ENCODE peak calls at places on chromosomes 16 and 17, in nine cellular contexts. T, R, I, N, L, B, Z, W and Q are unnamed samples.

GRCh38 chr16:87318158-87318644 is 1.0 kb upstream of the C16orf95 start:
- DNase-seq in W (no peak), Z (no peak), B (no peak), I (no peak), R (peak; percentile 50), N (no peak), L (no peak), T (no peak), Q (no peak)

GRCh38 chr17:55495239-55495638 is 16.0 kb downstream of the SMIM36 start:
- DNase-seq in Z (no peak), T (no peak), N (no peak), L (no peak), I (no peak), R (no peak), W (no peak), B (no peak), Q (no peak)

GRCh38 chr17:82231562-82232321 is 2.9 kb downstream of the SLC16A3 start:
- DNase-seq in T (peak; percentile 57), R (peak; percentile 77), B (no peak), N (peak; percentile 91), W (no peak), I (no peak), L (peak; percentile 86), Z (peak; percentile 68), Q (no peak)

GRCh38 chr17:40122466-40122943 is 734 bp downstream of the MSL1 start:
- DNase-seq in L (peak; percentile 52), R (peak; percentile 83), B (no peak), Z (no peak), T (no peak), W (no peak), N (peak; percentile 68), I (no peak), Q (no peak)

GRCh38 chr17:19938736-19939135 is 38.9 kb downstream of the AKAP10 start:
- DNase-seq in T (no peak), L (no peak), I (no peak), B (no peak), Z (no peak), N (no peak), W (no peak), R (no peak), Q (no peak)

GRCh38 chr16:19680972-19681371 is 37.1 kb downstream of the KNOP1 start:
- DNase-seq in L (no peak), T (no peak), N (no peak), B (no peak), W (no peak), I (no peak), Z (no peak), R (no peak), Q (no peak)

GRCh38 chr16:72201387-72201786 is 29.4 kb upstream of the PMFBP1 start:
- DNase-seq in T (no peak), W (no peak), Z (no peak), I (no peak), N (no peak), R (no peak), B (no peak), L (no peak), Q (no peak)

GRCh38 chr17:29572691-29573557 is 4.4 kb downstream of the TP53I13 start:
- DNase-seq in R (peak; percentile 85), L (peak; percentile 73), N (peak; percentile 75), B (no peak), Z (no peak), I (peak; percentile 54), W (no peak), T (peak; percentile 66), Q (peak; percentile 66)

GRCh38 chr16:89484923-89485679 is 5.3 kb downstream of the ANKRD11 start:
- DNase-seq in Z (no peak), R (no peak), B (no peak), W (no peak), T (no peak), L (no peak), I (no peak), N (no peak), Q (no peak)

GRCh38 chr16:89482087-89482823 is 8.1 kb downstream of the ANKRD11 start:
- DNase-seq in R (no peak), B (no peak), N (no peak), I (no peak), Z (no peak), W (no peak), T (no peak), L (no peak), Q (no peak)

GRCh38 chr16:89482824-89483220 is 7.5 kb downstream of the ANKRD11 start:
- DNase-seq in Z (no peak), W (no peak), R (no peak), L (no peak), I (no peak), T (no peak), N (no peak), B (no peak), Q (no peak)

GRCh38 chr16:89485701-89486246 is 4.6 kb downstream of the ANKRD11 start:
- DNase-seq in W (peak; percentile 37), T (no peak), R (no peak), I (no peak), L (no peak), Z (no peak), B (no peak), N (no peak), Q (no peak)

DNA sequence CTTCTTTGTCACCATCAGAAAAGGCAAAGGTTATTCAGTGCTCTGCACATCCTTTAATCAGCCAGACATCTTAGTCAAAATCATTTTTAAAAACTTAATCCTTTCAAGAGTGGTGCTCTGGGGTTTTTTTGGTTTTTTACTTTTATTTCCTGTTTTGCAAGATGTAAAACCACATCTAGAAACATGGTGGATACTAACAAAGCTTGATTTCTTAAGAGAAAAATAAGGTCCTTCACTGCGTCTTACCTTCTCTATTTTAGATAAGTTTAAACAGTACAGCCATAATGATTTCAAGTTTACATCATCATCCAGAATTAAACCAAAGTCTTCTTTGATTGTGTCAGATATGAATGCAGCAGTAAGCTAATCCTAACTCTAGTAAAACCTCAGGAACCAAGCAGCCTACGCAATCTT is 6.3 kb downstream of the ANKRD11 start:
- DNase-seq in I (no peak), N (no peak), W (no peak), B (no peak), L (no peak), Z (no peak), R (no peak), T (no peak), Q (no peak)
- H3K4me1 ChIP-seq in I (peaks cover 42% of the 10 kb centered on the region), N (peaks cover 3% of the 10 kb centered on the region), W (peaks cover 39% of the 10 kb centered on the region), B (peaks cover 59% of the 10 kb centered on the region), L (peaks cover 98% of the 10 kb centered on the region), Z (peaks cover 4% of the 10 kb centered on the region), R (peaks cover 46% of the 10 kb centered on the region), T (peaks cover 84% of the 10 kb centered on the region), Q (peaks cover 51% of the 10 kb centered on the region)

DNA sequence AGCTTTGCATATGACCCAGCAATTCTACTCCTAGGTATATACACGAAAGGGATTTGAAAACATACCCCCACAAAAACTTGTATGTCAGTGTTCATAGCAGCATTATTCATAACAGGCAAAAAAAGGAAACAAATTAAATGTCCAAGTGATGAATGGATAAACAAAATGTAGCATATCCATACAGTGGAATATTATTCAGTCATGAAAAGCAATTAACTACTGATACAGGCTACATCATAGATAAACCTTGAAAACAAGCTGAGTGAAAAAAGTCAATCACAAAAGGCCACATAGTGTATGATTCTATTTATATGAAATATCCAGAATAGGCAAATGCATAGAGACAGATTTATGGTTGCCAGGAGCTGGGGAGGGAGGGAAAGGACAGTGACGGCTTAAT is 676 bp downstream of the EME1 start:
- DNase-seq in R (no peak), B (no peak), T (no peak), W (no peak), I (no peak), L (no peak), Z (no peak), N (no peak), Q (no peak)
- H3K36me3 ChIP-seq in R (peaks cover 18% of the 10 kb centered on the region), B (peaks cover 11% of the 10 kb centered on the region), T (peaks cover 20% of the 10 kb centered on the region), W (peaks cover 47% of the 10 kb centered on the region), I (peaks cover 17% of the 10 kb centered on the region), L (peaks cover 24% of the 10 kb centered on the region), Z (peaks cover 5% of the 10 kb centered on the region), N (peaks cover 7% of the 10 kb centered on the region), Q (peaks cover 33% of the 10 kb centered on the region)

DNA sequence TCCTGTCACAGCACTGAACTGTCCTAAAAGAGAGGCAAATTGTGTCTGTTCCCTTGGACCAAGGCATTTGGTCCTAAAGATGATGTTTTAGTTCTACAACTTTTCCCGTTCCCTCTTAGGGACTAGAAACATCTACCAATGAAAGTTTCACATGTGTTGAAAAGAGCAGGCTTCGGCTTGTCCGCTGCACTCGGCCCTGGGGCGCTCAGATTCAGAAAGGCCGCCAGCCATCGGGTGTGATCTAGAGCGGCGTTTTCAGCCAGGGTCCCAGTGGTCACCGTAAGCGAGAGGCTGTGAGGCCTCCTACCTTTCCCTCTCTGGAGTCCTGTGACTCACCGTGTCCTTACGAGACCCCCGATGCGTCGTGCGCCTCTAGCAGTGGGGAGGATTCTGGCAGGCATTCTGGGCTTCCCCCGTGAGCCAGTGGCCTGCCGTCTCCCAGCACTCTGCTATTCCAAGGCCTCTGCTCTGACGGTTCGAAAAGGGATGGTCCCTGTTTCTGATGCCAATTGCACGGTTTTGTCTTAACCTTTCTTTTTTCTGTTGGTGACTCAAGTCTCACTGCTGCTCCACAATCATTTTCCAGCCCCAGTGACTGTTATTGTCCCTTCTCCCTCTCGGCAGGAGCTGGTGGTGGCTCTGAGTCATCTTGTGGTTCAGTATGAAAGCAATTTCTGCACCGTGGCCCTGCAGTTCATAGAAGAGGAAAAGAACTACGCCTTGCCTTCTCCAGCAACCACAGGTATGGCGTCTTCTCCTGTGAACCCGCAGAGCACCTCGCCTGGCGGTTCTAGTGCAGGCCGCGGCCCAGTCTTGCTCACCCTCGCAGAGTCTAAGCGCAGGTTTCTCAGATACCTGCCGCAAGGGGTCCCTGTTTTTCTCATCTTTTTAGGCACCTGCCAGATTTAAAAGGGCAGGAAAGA is 100.3 kb upstream of the CHMP6 start:
- DNase-seq in W (no peak), L (no peak), I (no peak), R (peak; percentile 95), Z (peak; percentile 51), T (peak; percentile 65), B (peak; percentile 53), N (peak; percentile 41), Q (peak; percentile 25)
- H3K4me1 ChIP-seq in W (no peaks in the 10 kb centered on the region), L (peaks cover 27% of the 10 kb centered on the region), I (peaks cover 17% of the 10 kb centered on the region), R (peaks cover 21% of the 10 kb centered on the region), Z (no peaks in the 10 kb centered on the region), T (peaks cover 32% of the 10 kb centered on the region), B (peaks cover 22% of the 10 kb centered on the region), N (no peaks in the 10 kb centered on the region), Q (no peaks in the 10 kb centered on the region)

GRCh38 chr17:41988418-41988817 is 21.8 kb downstream of the CNP start:
- DNase-seq in W (no peak), Z (no peak), T (no peak), B (no peak), R (no peak), I (no peak), N (no peak), L (no peak), Q (no peak)

GRCh38 chr17:41984454-41984853 is 17.9 kb downstream of the CNP start:
- DNase-seq in Z (no peak), R (no peak), I (no peak), L (no peak), W (no peak), N (no peak), T (no peak), B (no peak), Q (no peak)

GRCh38 chr17:41987642-41988041 is 21.0 kb downstream of the CNP start:
- DNase-seq in L (no peak), R (peak; percentile 16), T (no peak), W (no peak), N (no peak), B (no peak), I (no peak), Z (no peak), Q (no peak)

GRCh38 chr17:41986634-41987033 is 20.0 kb downstream of the CNP start:
- DNase-seq in Z (no peak), L (no peak), T (no peak), R (no peak), N (no peak), I (no peak), W (no peak), B (no peak), Q (no peak)

DNA sequence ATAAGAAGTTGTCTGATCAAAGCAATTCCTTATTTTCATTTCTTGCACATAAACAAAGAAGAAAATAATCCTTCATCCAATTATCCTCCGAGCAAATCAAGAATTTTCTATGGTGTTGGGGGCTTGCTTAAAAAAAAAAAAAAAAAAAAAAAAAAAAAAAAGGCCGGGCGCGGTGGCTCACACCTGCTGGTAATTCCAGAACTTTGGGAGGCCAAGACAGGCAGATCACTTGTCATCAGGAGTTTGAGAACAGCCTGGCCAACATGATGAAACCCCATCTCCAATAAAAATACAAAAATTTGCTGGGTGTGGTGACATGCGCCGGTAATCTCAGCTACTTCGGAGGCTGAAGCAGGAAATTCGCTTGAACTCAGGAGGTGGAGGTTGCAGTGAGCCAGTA is 19.3 kb downstream of the CNP start:
- DNase-seq in T (no peak), I (no peak), L (no peak), N (no peak), R (no peak), B (no peak), W (no peak), Z (no peak), Q (no peak)
- H3K36me3 ChIP-seq in T (peaks cover 50% of the 10 kb centered on the region), I (peaks cover 48% of the 10 kb centered on the region), L (peaks cover 97% of the 10 kb centered on the region), N (peaks cover 13% of the 10 kb centered on the region), R (peaks cover 86% of the 10 kb centered on the region), B (peaks cover 12% of the 10 kb centered on the region), W (peaks cover 84% of the 10 kb centered on the region), Z (peaks cover 19% of the 10 kb centered on the region), Q (peaks cover 47% of the 10 kb centered on the region)